ENCODE peak calls at places on chromosome 5, in five cellular contexts. O is pancreas, M is Calu3, C is cardiac fibroblast, U is left ventricle myocardium inferior. B is an unnamed sample.

GRCh38 chr5:38265546-38266179 is 7.3 kb downstream of the EGFLAM start:
- DNase-seq in O (peak), M (peak), U (peak), C (peak), B (peak)

GRCh38 chr5:33049845-33050244 is 338.7 kb downstream of the NPR3 start:
- DNase-seq in M (peak), C (peak), U (no peak), O (no peak), B (peak)

GRCh38 chr5:24325306-24325832 is 319.4 kb downstream of the CDH10 start:
- DNase-seq in C (no peak), U (no peak), O (no peak), M (no peak), B (no peak)

GRCh38 chr5:76862986-76863385 is 13.2 kb downstream of the S100Z start:
- DNase-seq in M (peak), U (no peak), C (no peak), O (no peak), B (no peak)

GRCh38 chr5:77140350-77140749 is 53.3 kb upstream of the ZBED3 start:
- DNase-seq in U (no peak), O (no peak), M (no peak), C (no peak), B (no peak)

GRCh38 chr5:121273818-121274433 is 577.8 kb upstream of the FTMT start:
- DNase-seq in C (peak), O (no peak), U (no peak), M (peak), B (peak)

GRCh38 chr5:140986117-140986521 is 19.8 kb downstream of the PCDHAC2 start:
- DNase-seq in U (no peak), M (no peak), C (no peak), O (no peak), B (no peak)

GRCh38 chr5:174608631-174609097 is 115.7 kb upstream of the MSX2 start:
- DNase-seq in U (peak), O (peak), C (peak), M (peak), B (no peak)

GRCh38 chr5:90170231-90170630 is 239.3 kb downstream of the CETN3 start:
- DNase-seq in O (no peak), C (no peak), U (no peak), M (no peak), B (peak)

GRCh38 chr5:168712280-168712924 is 133.2 kb upstream of the PANK3 start:
- DNase-seq in U (no peak), M (peak), O (no peak), C (peak), B (peak)

DNA sequence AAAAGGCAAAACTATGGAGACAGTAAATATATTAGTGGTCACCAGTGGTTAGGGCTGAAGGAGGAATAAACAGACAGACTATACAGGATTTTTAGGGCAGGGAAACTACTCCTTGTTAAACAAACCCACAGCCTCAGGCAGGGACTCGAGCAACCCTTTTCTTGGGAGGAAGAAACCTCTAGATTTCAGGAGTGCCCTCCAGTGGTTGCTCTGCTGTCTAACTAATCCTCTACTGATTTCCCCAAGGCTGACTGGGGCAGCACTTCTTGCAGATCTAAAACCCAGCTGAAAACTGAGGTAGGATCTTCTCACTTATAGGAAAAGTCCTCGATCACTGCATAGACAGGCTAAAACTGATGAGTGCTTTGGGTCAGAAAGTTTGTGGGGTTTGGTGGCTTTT is 176.8 kb downstream of the ISOC1 start:
- DNase-seq in C (peak), M (peak), U (no peak), O (no peak), B (peak)
- TF ChIP-seq CTCF in C (peak), M (peak), U (peak), O (no peak), B (peak)

GRCh38 chr5:113205807-113206206 is 229.0 kb downstream of the TSSK1B start:
- DNase-seq in C (no peak), O (no peak), U (no peak), M (peak), B (no peak)
- TF ChIP-seq CTCF in C (no peak), O (no peak), U (peak), M (no peak), B (no peak)

GRCh38 chr5:171927345-171927941 is 79.0 kb downstream of the FBXW11 start:
- DNase-seq in U (no peak), O (no peak), M (no peak), C (no peak), B (peak)
- TF ChIP-seq CTCF in U (no peak), O (no peak), M (peak), C (peak), B (peak)

DNA sequence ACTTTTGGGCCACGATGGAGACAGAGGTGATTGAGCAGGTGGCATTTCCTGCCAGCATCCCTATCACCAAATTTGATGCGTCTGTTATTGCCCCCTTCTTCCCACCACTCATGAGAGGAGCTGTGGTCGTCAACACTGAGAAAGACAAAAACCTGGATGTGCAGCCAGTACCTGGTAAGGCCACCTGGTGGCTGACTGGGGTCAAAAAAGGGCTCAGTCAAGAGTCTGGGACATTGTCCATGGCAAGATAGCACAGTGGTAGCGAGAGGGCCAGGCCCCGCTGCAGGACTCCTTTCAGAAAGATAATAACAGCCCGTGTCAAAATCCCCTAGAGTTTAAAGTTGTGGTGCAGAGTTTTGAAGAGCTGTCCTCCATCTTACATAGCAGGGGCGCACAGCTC is 40.8 kb downstream of the CSF1R start:
- DNase-seq in O (no peak), C (no peak), M (no peak), U (no peak), B (no peak)
- TF ChIP-seq CTCF in O (no peak), C (no peak), M (no peak), U (no peak), B (no peak)

DNA sequence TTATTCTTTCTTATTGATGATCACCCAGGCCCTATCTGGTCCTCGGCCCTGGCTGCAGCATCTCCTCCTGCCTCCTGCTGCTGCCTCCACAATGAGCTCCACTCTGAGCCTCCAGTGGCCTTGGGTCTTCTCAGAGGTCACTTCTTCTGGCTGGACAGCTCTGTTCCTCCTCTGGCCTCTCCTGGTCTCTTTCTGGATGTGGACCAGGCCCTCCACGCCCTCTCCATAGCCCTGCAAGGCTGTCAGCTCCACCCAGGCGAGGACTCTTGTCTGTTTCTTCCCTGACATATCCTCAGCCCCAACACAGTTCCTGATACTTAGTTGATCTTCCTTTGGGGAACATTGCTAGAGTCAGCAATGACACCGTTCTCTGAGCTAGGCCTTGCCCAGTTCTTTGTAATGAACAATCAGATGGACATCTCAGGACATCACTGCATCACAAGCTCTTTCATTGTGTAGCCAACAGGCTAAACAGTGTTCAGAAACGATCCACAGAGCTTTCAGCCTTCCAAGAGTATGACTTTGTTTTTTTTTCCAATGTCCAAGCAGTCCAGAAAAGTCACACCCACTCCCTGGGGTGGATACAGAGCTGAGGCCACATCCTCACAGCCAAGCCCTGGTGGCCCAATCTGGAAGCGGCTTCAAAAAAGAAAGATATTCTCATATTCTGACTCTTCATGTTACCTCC is 62.5 kb upstream of the DNAH5 start:
- DNase-seq in O (no peak), C (no peak), U (no peak), M (no peak), B (no peak)
- TF ChIP-seq CTCF in O (no peak), C (peak), U (peak), M (no peak), B (no peak)

DNA sequence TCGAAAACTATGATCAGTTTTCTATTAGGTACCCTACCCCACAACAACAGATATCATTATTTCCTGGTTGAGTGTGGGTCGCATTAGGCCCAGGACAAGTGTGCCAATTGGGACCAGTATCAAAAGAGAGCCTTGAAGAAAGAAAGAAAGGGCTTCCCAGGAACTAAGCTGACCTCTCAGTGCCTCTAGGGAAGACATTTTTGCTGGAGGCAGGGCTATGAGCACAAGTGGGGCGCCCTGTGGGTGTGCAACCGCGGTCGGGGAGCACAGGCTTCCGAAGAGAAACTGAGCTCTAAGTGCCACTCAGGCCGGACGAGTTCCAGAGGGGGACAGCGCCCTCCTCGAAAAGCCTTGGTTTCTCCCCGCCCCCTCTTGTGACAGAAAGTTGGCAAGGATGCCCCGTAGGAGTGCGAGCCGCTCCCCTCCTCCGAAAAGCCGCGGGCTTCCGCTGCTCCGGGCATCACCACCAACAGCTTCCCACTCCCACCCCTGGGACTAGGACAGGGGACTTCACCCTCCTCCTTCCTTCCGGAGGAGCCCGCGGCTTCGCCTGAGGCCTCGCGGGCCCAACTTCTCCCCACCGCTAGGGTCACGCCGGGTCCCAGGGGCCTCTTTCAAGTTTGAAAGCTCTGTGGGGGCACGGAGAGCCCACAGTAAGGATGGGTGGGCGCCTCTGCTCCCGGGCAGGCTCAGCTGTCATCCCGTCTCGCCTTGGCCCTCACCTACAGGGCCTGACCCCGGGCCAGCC is 2.0 kb downstream of the NR2F1-AS1 start:
- DNase-seq in O (no peak), U (no peak), C (peak), M (peak), B (peak)
- TF ChIP-seq CTCF in O (no peak), U (no peak), C (no peak), M (no peak), B (no peak)